ENCODE peak calls at places on chromosomes 13 and 19, in seven cellular contexts. One of them, this sample, is unnamed.

GRCh38 chr19:35290381-35291135 is 1.4 kb upstream of the MAG start:
- DNase-seq in IMR-90: no peak
- DNase-seq in KG1: no peak
- DNase-seq in non-pigmented ciliary epithelial cell: no peak
- DNase-seq in aorta: no peak
- DNase-seq in HS-5: no peak
- DNase-seq in fibroblast of pulmonary artery: no peak
- DNase-seq in this sample: no peak

GRCh38 chr13:111515648-111516047 is 195.2 kb downstream of the TEX29 start:
- DNase-seq in IMR-90: no peak
- DNase-seq in KG1: no peak
- DNase-seq in non-pigmented ciliary epithelial cell: no peak
- DNase-seq in aorta: no peak
- DNase-seq in HS-5: no peak
- DNase-seq in fibroblast of pulmonary artery: no peak
- DNase-seq in this sample: no peak

GRCh38 chr13:64314286-64314685 is 2898.6 kb upstream of the PCDH20 start:
- DNase-seq in IMR-90: peak
- DNase-seq in KG1: no peak
- DNase-seq in non-pigmented ciliary epithelial cell: peak
- DNase-seq in aorta: no peak
- DNase-seq in HS-5: peak
- DNase-seq in fibroblast of pulmonary artery: peak
- DNase-seq in this sample: no peak

GRCh38 chr13:49807681-49808080 is 15.2 kb upstream of the KPNA3 start:
- DNase-seq in IMR-90: no peak
- DNase-seq in KG1: no peak
- DNase-seq in non-pigmented ciliary epithelial cell: no peak
- DNase-seq in aorta: no peak
- DNase-seq in HS-5: no peak
- DNase-seq in fibroblast of pulmonary artery: no peak
- DNase-seq in this sample: peak

GRCh38 chr19:38532939-38533338 is 84.8 kb downstream of the MAP4K1 start:
- DNase-seq in IMR-90: no peak
- DNase-seq in KG1: no peak
- DNase-seq in non-pigmented ciliary epithelial cell: no peak
- DNase-seq in aorta: no peak
- DNase-seq in HS-5: no peak
- DNase-seq in fibroblast of pulmonary artery: no peak
- DNase-seq in this sample: no peak

GRCh38 chr13:51856027-51856736 is 5.6 kb upstream of the CCDC70 start:
- DNase-seq in IMR-90: no peak
- DNase-seq in KG1: no peak
- DNase-seq in non-pigmented ciliary epithelial cell: no peak
- DNase-seq in aorta: no peak
- DNase-seq in HS-5: no peak
- DNase-seq in fibroblast of pulmonary artery: no peak
- DNase-seq in this sample: no peak

GRCh38 chr13:93226623-93227279 is at the start of gene GPC6:
- DNase-seq in IMR-90: peak
- DNase-seq in KG1: peak
- DNase-seq in non-pigmented ciliary epithelial cell: peak
- DNase-seq in aorta: peak
- DNase-seq in HS-5: peak
- DNase-seq in fibroblast of pulmonary artery: peak
- DNase-seq in this sample: peak

GRCh38 chr19:34690372-34690771 is 12.9 kb downstream of the ZNF302 start:
- DNase-seq in IMR-90: no peak
- DNase-seq in KG1: no peak
- DNase-seq in non-pigmented ciliary epithelial cell: no peak
- DNase-seq in aorta: no peak
- DNase-seq in HS-5: no peak
- DNase-seq in fibroblast of pulmonary artery: no peak
- DNase-seq in this sample: no peak

GRCh38 chr19:6459356-6460098 is at the start of gene SLC25A23:
- DNase-seq in IMR-90: peak
- DNase-seq in KG1: no peak
- DNase-seq in non-pigmented ciliary epithelial cell: no peak
- DNase-seq in aorta: peak
- DNase-seq in HS-5: peak
- DNase-seq in fibroblast of pulmonary artery: peak
- DNase-seq in this sample: peak

GRCh38 chr13:24827799-24828198 is 63.8 kb downstream of the RNF17 start:
- DNase-seq in IMR-90: no peak
- DNase-seq in KG1: no peak
- DNase-seq in non-pigmented ciliary epithelial cell: no peak
- DNase-seq in aorta: no peak
- DNase-seq in HS-5: no peak
- DNase-seq in fibroblast of pulmonary artery: no peak
- DNase-seq in this sample: no peak

GRCh38 chr13:113205428-113205931 is 3.0 kb downstream of the PCID2 start:
- DNase-seq in IMR-90: peak
- DNase-seq in KG1: no peak
- DNase-seq in non-pigmented ciliary epithelial cell: no peak
- DNase-seq in aorta: no peak
- DNase-seq in HS-5: no peak
- DNase-seq in fibroblast of pulmonary artery: peak
- DNase-seq in this sample: no peak

GRCh38 chr13:30774214-30774730 is 38.9 kb downstream of the ALOX5AP start:
- DNase-seq in IMR-90: no peak
- DNase-seq in KG1: no peak
- DNase-seq in non-pigmented ciliary epithelial cell: no peak
- DNase-seq in aorta: no peak
- DNase-seq in HS-5: no peak
- DNase-seq in fibroblast of pulmonary artery: no peak
- DNase-seq in this sample: no peak

GRCh38 chr13:111395511-111396393 is 75.3 kb downstream of the TEX29 start:
- DNase-seq in IMR-90: no peak
- DNase-seq in KG1: no peak
- DNase-seq in non-pigmented ciliary epithelial cell: no peak
- DNase-seq in aorta: peak
- DNase-seq in HS-5: no peak
- DNase-seq in fibroblast of pulmonary artery: no peak
- DNase-seq in this sample: no peak

GRCh38 chr13:41925014-41925413 is 35.9 kb downstream of the VWA8 start:
- DNase-seq in IMR-90: no peak
- DNase-seq in KG1: no peak
- DNase-seq in non-pigmented ciliary epithelial cell: no peak
- DNase-seq in aorta: no peak
- DNase-seq in HS-5: no peak
- DNase-seq in fibroblast of pulmonary artery: no peak
- DNase-seq in this sample: no peak

GRCh38 chr19:48624791-48625723 is 5.8 kb downstream of the SPHK2 start:
- DNase-seq in IMR-90: no peak
- DNase-seq in KG1: no peak
- DNase-seq in non-pigmented ciliary epithelial cell: no peak
- DNase-seq in aorta: peak
- DNase-seq in HS-5: no peak
- DNase-seq in fibroblast of pulmonary artery: no peak
- DNase-seq in this sample: no peak

GRCh38 chr19:45848922-45849321 is 14.0 kb downstream of the SYMPK start:
- DNase-seq in IMR-90: no peak
- DNase-seq in KG1: no peak
- DNase-seq in non-pigmented ciliary epithelial cell: no peak
- DNase-seq in aorta: no peak
- DNase-seq in HS-5: no peak
- DNase-seq in fibroblast of pulmonary artery: peak
- DNase-seq in this sample: peak

GRCh38 chr19:4454952-4455738 is 2.4 kb downstream of the UBXN6 start:
- DNase-seq in IMR-90: peak
- DNase-seq in KG1: no peak
- DNase-seq in non-pigmented ciliary epithelial cell: no peak
- DNase-seq in aorta: no peak
- DNase-seq in HS-5: no peak
- DNase-seq in fibroblast of pulmonary artery: peak
- DNase-seq in this sample: no peak

GRCh38 chr13:46296920-46297319 is 85.2 kb downstream of the LRRC63 start:
- DNase-seq in IMR-90: peak
- DNase-seq in KG1: no peak
- DNase-seq in non-pigmented ciliary epithelial cell: peak
- DNase-seq in aorta: no peak
- DNase-seq in HS-5: peak
- DNase-seq in fibroblast of pulmonary artery: peak
- DNase-seq in this sample: no peak

GRCh38 chr13:25886438-25887214 is 165.2 kb downstream of the SHISA2 start:
- DNase-seq in IMR-90: peak
- DNase-seq in KG1: no peak
- DNase-seq in non-pigmented ciliary epithelial cell: peak
- DNase-seq in aorta: no peak
- DNase-seq in HS-5: peak
- DNase-seq in fibroblast of pulmonary artery: peak
- DNase-seq in this sample: no peak

GRCh38 chr19:17605761-17606745 is 50.6 kb downstream of the COLGALT1 start:
- DNase-seq in IMR-90: peak
- DNase-seq in KG1: peak
- DNase-seq in non-pigmented ciliary epithelial cell: peak
- DNase-seq in aorta: peak
- DNase-seq in HS-5: peak
- DNase-seq in fibroblast of pulmonary artery: peak
- DNase-seq in this sample: peak

GRCh38 chr13:73215807-73216206 is 157.0 kb downstream of the KLF5 start:
- DNase-seq in IMR-90: peak
- DNase-seq in KG1: no peak
- DNase-seq in non-pigmented ciliary epithelial cell: peak
- DNase-seq in aorta: no peak
- DNase-seq in HS-5: no peak
- DNase-seq in fibroblast of pulmonary artery: peak
- DNase-seq in this sample: no peak

GRCh38 chr13:46622918-46623256 is 69.9 kb downstream of the LRCH1 start:
- DNase-seq in IMR-90: peak
- DNase-seq in KG1: no peak
- DNase-seq in non-pigmented ciliary epithelial cell: no peak
- DNase-seq in aorta: no peak
- DNase-seq in HS-5: no peak
- DNase-seq in fibroblast of pulmonary artery: peak
- DNase-seq in this sample: no peak

GRCh38 chr13:107133950-107134349 is 566.0 kb upstream of the ARGLU1 start:
- DNase-seq in IMR-90: no peak
- DNase-seq in KG1: no peak
- DNase-seq in non-pigmented ciliary epithelial cell: no peak
- DNase-seq in aorta: no peak
- DNase-seq in HS-5: no peak
- DNase-seq in fibroblast of pulmonary artery: no peak
- DNase-seq in this sample: no peak

GRCh38 chr13:37364024-37364423 is 234.5 kb downstream of the POSTN start:
- DNase-seq in IMR-90: no peak
- DNase-seq in KG1: no peak
- DNase-seq in non-pigmented ciliary epithelial cell: no peak
- DNase-seq in aorta: no peak
- DNase-seq in HS-5: no peak
- DNase-seq in fibroblast of pulmonary artery: peak
- DNase-seq in this sample: no peak

GRCh38 chr19:1843116-1843515 is 5.2 kb downstream of the REXO1 start:
- DNase-seq in IMR-90: no peak
- DNase-seq in KG1: no peak
- DNase-seq in non-pigmented ciliary epithelial cell: no peak
- DNase-seq in aorta: no peak
- DNase-seq in HS-5: no peak
- DNase-seq in fibroblast of pulmonary artery: no peak
- DNase-seq in this sample: no peak

GRCh38 chr19:17500447-17501198 is 10.8 kb upstream of the PGLS start:
- DNase-seq in IMR-90: no peak
- DNase-seq in KG1: no peak
- DNase-seq in non-pigmented ciliary epithelial cell: no peak
- DNase-seq in aorta: no peak
- DNase-seq in HS-5: no peak
- DNase-seq in fibroblast of pulmonary artery: no peak
- DNase-seq in this sample: no peak

GRCh38 chr13:72113070-72113469 is 246.1 kb upstream of the DACH1 start:
- DNase-seq in IMR-90: no peak
- DNase-seq in KG1: no peak
- DNase-seq in non-pigmented ciliary epithelial cell: no peak
- DNase-seq in aorta: no peak
- DNase-seq in HS-5: no peak
- DNase-seq in fibroblast of pulmonary artery: no peak
- DNase-seq in this sample: no peak

GRCh38 chr13:28040977-28041376 is 52.5 kb upstream of the URAD start:
- DNase-seq in IMR-90: no peak
- DNase-seq in KG1: no peak
- DNase-seq in non-pigmented ciliary epithelial cell: no peak
- DNase-seq in aorta: no peak
- DNase-seq in HS-5: no peak
- DNase-seq in fibroblast of pulmonary artery: peak
- DNase-seq in this sample: no peak

GRCh38 chr13:113664751-113665581 is 2.1 kb upstream of the GRK1 start:
- DNase-seq in IMR-90: no peak
- DNase-seq in KG1: no peak
- DNase-seq in non-pigmented ciliary epithelial cell: no peak
- DNase-seq in aorta: peak
- DNase-seq in HS-5: no peak
- DNase-seq in fibroblast of pulmonary artery: no peak
- DNase-seq in this sample: no peak

GRCh38 chr13:35884211-35884610 is 247.0 kb downstream of the DCLK1 start:
- DNase-seq in IMR-90: no peak
- DNase-seq in KG1: no peak
- DNase-seq in non-pigmented ciliary epithelial cell: no peak
- DNase-seq in aorta: no peak
- DNase-seq in HS-5: no peak
- DNase-seq in fibroblast of pulmonary artery: no peak
- DNase-seq in this sample: no peak

GRCh38 chr13:75514080-75515040 is 23.3 kb downstream of the COMMD6 start:
- DNase-seq in IMR-90: peak
- DNase-seq in KG1: no peak
- DNase-seq in non-pigmented ciliary epithelial cell: no peak
- DNase-seq in aorta: no peak
- DNase-seq in HS-5: no peak
- DNase-seq in fibroblast of pulmonary artery: peak
- DNase-seq in this sample: no peak

GRCh38 chr13:82962422-82962821 is 919.9 kb downstream of the SLITRK1 start:
- DNase-seq in IMR-90: no peak
- DNase-seq in KG1: no peak
- DNase-seq in non-pigmented ciliary epithelial cell: no peak
- DNase-seq in aorta: no peak
- DNase-seq in HS-5: no peak
- DNase-seq in fibroblast of pulmonary artery: peak
- DNase-seq in this sample: no peak

This sample was measured in HepG2.